ENCODE peak calls at places on chromosome 1, in six cellular contexts. L, X, H, E, I and J are unnamed samples.

GRCh38 chr1:243921113-243921512 is 71.1 kb upstream of the AKT3 start:
- DNase-seq in L (no peak), X (no peak), H (no peak), E (no peak), I (no peak), J (no peak)

GRCh38 chr1:101291562-101292035 is 54.8 kb downstream of the S1PR1 start:
- DNase-seq in L (no peak), X (peak), H (no peak), E (no peak), I (peak), J (no peak)

GRCh38 chr1:198889102-198889501 is 250.3 kb downstream of the PTPRC start:
- DNase-seq in L (no peak), X (no peak), H (no peak), E (no peak), I (no peak), J (no peak)

GRCh38 chr1:39087109-39087834 is 61.1 kb downstream of the NDUFS5 start:
- DNase-seq in L (peak), X (no peak), H (no peak), E (no peak), I (no peak), J (peak)

GRCh38 chr1:63618001-63618400 is 24.8 kb downstream of the PGM1 start:
- DNase-seq in L (no peak), X (no peak), H (no peak), E (no peak), I (no peak), J (no peak)

GRCh38 chr1:39453603-39454002 is 37.8 kb upstream of the BMP8A start:
- DNase-seq in L (peak), X (no peak), H (no peak), E (no peak), I (no peak), J (peak)

GRCh38 chr1:46804926-46805325 is 6.1 kb downstream of the CYP4B1 start:
- DNase-seq in L (peak), X (no peak), H (no peak), E (no peak), I (no peak), J (no peak)

GRCh38 chr1:223394242-223394641 is 1.0 kb downstream of the CCDC185 start:
- DNase-seq in L (no peak), X (no peak), H (no peak), E (no peak), I (no peak), J (no peak)

GRCh38 chr1:203621559-203622130 is 5.0 kb upstream of the ATP2B4 start:
- DNase-seq in L (no peak), X (no peak), H (no peak), E (no peak), I (no peak), J (no peak)

GRCh38 chr1:151540982-151541377 is 871 bp downstream of the TUFT1 start:
- DNase-seq in L (no peak), X (no peak), H (no peak), E (no peak), I (no peak), J (peak)

GRCh38 chr1:102879439-102879993 is 228.8 kb downstream of the COL11A1 start:
- DNase-seq in L (no peak), X (no peak), H (no peak), E (no peak), I (no peak), J (no peak)

GRCh38 chr1:198577444-198577843 is 37.0 kb upstream of the ATP6V1G3 start:
- DNase-seq in L (no peak), X (no peak), H (no peak), E (no peak), I (no peak), J (no peak)

GRCh38 chr1:23273450-23274133 is 56.3 kb upstream of the HTR1D start:
- DNase-seq in L (no peak), X (no peak), H (no peak), E (no peak), I (no peak), J (no peak)

GRCh38 chr1:47175227-47175934 is 14.5 kb downstream of the PDZK1IP1 start:
- DNase-seq in L (no peak), X (peak), H (peak), E (peak), I (peak), J (no peak)

GRCh38 chr1:102239247-102239646 is 242.5 kb upstream of the OLFM3 start:
- DNase-seq in L (no peak), X (no peak), H (no peak), E (no peak), I (no peak), J (no peak)

GRCh38 chr1:15168479-15168878 is 14.9 kb downstream of the TMEM51 start:
- DNase-seq in L (no peak), X (no peak), H (no peak), E (no peak), I (no peak), J (no peak)

GRCh38 chr1:64933296-64934070 is 32.9 kb downstream of the JAK1 start:
- DNase-seq in L (peak), X (no peak), H (no peak), E (no peak), I (no peak), J (peak)

GRCh38 chr1:241423541-241424479 is 66.8 kb upstream of the RGS7 start:
- DNase-seq in L (no peak), X (peak), H (peak), E (no peak), I (peak), J (peak)

GRCh38 chr1:91502882-91503184 is 2.2 kb downstream of the CDC7 start:
- DNase-seq in L (no peak), X (no peak), H (peak), E (no peak), I (peak), J (no peak)

GRCh38 chr1:25774921-25775774 is 24.8 kb upstream of the SELENON start:
- DNase-seq in L (no peak), X (peak), H (peak), E (no peak), I (peak), J (no peak)

GRCh38 chr1:67948155-67949075 is 102.0 kb downstream of the DIRAS3 start:
- DNase-seq in L (no peak), X (no peak), H (no peak), E (no peak), I (no peak), J (no peak)

GRCh38 chr1:29292344-29292743 is 56.0 kb downstream of the PTPRU start:
- DNase-seq in L (no peak), X (no peak), H (no peak), E (no peak), I (no peak), J (no peak)

GRCh38 chr1:201598973-201599372 is 60.0 kb downstream of the NAV1 start:
- DNase-seq in L (no peak), X (no peak), H (no peak), E (no peak), I (no peak), J (no peak)

GRCh38 chr1:75548721-75549480 is 62.0 kb downstream of the SLC44A5 start:
- DNase-seq in L (no peak), X (no peak), H (no peak), E (peak), I (no peak), J (no peak)

GRCh38 chr1:12053752-12054548 is 9.2 kb upstream of the TNFRSF8 start:
- DNase-seq in L (no peak), X (peak), H (no peak), E (no peak), I (peak), J (no peak)

GRCh38 chr1:35935436-35935835 is 4.5 kb downstream of the AGO3 start:
- DNase-seq in L (no peak), X (no peak), H (no peak), E (no peak), I (no peak), J (no peak)

GRCh38 chr1:234230414-234230862 is 142.8 kb upstream of the COA6 start:
- DNase-seq in L (no peak), X (peak), H (no peak), E (no peak), I (peak), J (no peak)

GRCh38 chr1:80217377-80217986 is 1211.0 kb upstream of the ADGRL4 start:
- DNase-seq in L (no peak), X (no peak), H (peak), E (peak), I (no peak), J (no peak)

GRCh38 chr1:42420145-42420544 is 35.7 kb downstream of the ZMYND12 start:
- DNase-seq in L (no peak), X (no peak), H (no peak), E (no peak), I (no peak), J (no peak)

GRCh38 chr1:245079021-245079609 is 75.7 kb upstream of the KIF26B start:
- DNase-seq in L (no peak), X (no peak), H (peak), E (peak), I (no peak), J (no peak)

GRCh38 chr1:9715536-9716226 is 64.2 kb downstream of the PIK3CD start:
- DNase-seq in L (no peak), X (peak), H (no peak), E (no peak), I (no peak), J (no peak)

GRCh38 chr1:183739082-183739481 is 65.8 kb upstream of the RGL1 start:
- DNase-seq in L (no peak), X (no peak), H (no peak), E (no peak), I (no peak), J (no peak)